ENCODE peak calls at places on chromosomes 1 and 21, in ten cellular contexts. One of them, this sample, is unnamed.

GRCh38 chr1:58975888-58976287 is 192.0 kb upstream of the JUN start:
- DNase-seq in activated T-helper 1 cell treated with anti-CD3 and anti-CD28 coated beads, Interleukin-2, amount 50 U/mL, for 16 hours: no peak
- DNase-seq in stimulated activated CD4-positive, alpha-beta T cell treated with anti-CD3 and anti-CD28 coated beads, Interleukin-1b, Interleukin-23, amount 100 ng/mL, for 4 hours: no peak
- DNase-seq in fibroblast of pulmonary artery: peak
- DNase-seq in GM03348: no peak
- DNase-seq in KG1: no peak
- DNase-seq in NT2/D1: no peak
- DNase-seq in cortex of kidney: no peak
- DNase-seq in NCI-H1436: no peak
- DNase-seq in heart left ventricle: no peak
- DNase-seq in this sample: no peak

GRCh38 chr21:18529253-18529652 is 125.7 kb upstream of the TMPRSS15 start:
- DNase-seq in GM03348: no peak
- DNase-seq in fibroblast of pulmonary artery: peak
- DNase-seq in activated T-helper 1 cell treated with anti-CD3 and anti-CD28 coated beads, Interleukin-2, amount 50 U/mL, for 16 hours: no peak
- DNase-seq in stimulated activated CD4-positive, alpha-beta T cell treated with anti-CD3 and anti-CD28 coated beads, Interleukin-1b, Interleukin-23, amount 100 ng/mL, for 4 hours: no peak
- DNase-seq in cortex of kidney: no peak
- DNase-seq in NCI-H1436: no peak
- DNase-seq in heart left ventricle: no peak
- DNase-seq in KG1: no peak
- DNase-seq in NT2/D1: no peak
- DNase-seq in this sample: no peak

GRCh38 chr21:46660505-46660904 is 25.0 kb downstream of the PRMT2 start:
- DNase-seq in fibroblast of pulmonary artery: no peak
- DNase-seq in KG1: no peak
- DNase-seq in stimulated activated CD4-positive, alpha-beta T cell treated with anti-CD3 and anti-CD28 coated beads, Interleukin-1b, Interleukin-23, amount 100 ng/mL, for 4 hours: no peak
- DNase-seq in GM03348: no peak
- DNase-seq in heart left ventricle: no peak
- DNase-seq in cortex of kidney: no peak
- DNase-seq in activated T-helper 1 cell treated with anti-CD3 and anti-CD28 coated beads, Interleukin-2, amount 50 U/mL, for 16 hours: no peak
- DNase-seq in NT2/D1: no peak
- DNase-seq in NCI-H1436: no peak
- DNase-seq in this sample: peak

GRCh38 chr1:17194133-17194475 is 10.8 kb upstream of the PADI1 start:
- DNase-seq in GM03348: no peak
- DNase-seq in heart left ventricle: no peak
- DNase-seq in NCI-H1436: no peak
- DNase-seq in cortex of kidney: no peak
- DNase-seq in fibroblast of pulmonary artery: no peak
- DNase-seq in KG1: no peak
- DNase-seq in activated T-helper 1 cell treated with anti-CD3 and anti-CD28 coated beads, Interleukin-2, amount 50 U/mL, for 16 hours: no peak
- DNase-seq in NT2/D1: no peak
- DNase-seq in stimulated activated CD4-positive, alpha-beta T cell treated with anti-CD3 and anti-CD28 coated beads, Interleukin-1b, Interleukin-23, amount 100 ng/mL, for 4 hours: no peak
- DNase-seq in this sample: no peak

GRCh38 chr1:231310391-231310934 is 27.2 kb downstream of the EXOC8 start:
- DNase-seq in NCI-H1436: no peak
- DNase-seq in GM03348: no peak
- DNase-seq in stimulated activated CD4-positive, alpha-beta T cell treated with anti-CD3 and anti-CD28 coated beads, Interleukin-1b, Interleukin-23, amount 100 ng/mL, for 4 hours: no peak
- DNase-seq in cortex of kidney: no peak
- DNase-seq in heart left ventricle: no peak
- DNase-seq in KG1: no peak
- DNase-seq in activated T-helper 1 cell treated with anti-CD3 and anti-CD28 coated beads, Interleukin-2, amount 50 U/mL, for 16 hours: no peak
- DNase-seq in fibroblast of pulmonary artery: no peak
- DNase-seq in NT2/D1: no peak
- DNase-seq in this sample: no peak

GRCh38 chr1:153984125-153984899 is 1.8 kb downstream of the RAB13 start:
- DNase-seq in cortex of kidney: no peak
- DNase-seq in NCI-H1436: no peak
- DNase-seq in NT2/D1: no peak
- DNase-seq in KG1: no peak
- DNase-seq in GM03348: no peak
- DNase-seq in stimulated activated CD4-positive, alpha-beta T cell treated with anti-CD3 and anti-CD28 coated beads, Interleukin-1b, Interleukin-23, amount 100 ng/mL, for 4 hours: no peak
- DNase-seq in fibroblast of pulmonary artery: peak
- DNase-seq in heart left ventricle: no peak
- DNase-seq in activated T-helper 1 cell treated with anti-CD3 and anti-CD28 coated beads, Interleukin-2, amount 50 U/mL, for 16 hours: no peak
- DNase-seq in this sample: no peak

GRCh38 chr1:198157847-198158765 is 1.3 kb downstream of the NEK7 start:
- DNase-seq in stimulated activated CD4-positive, alpha-beta T cell treated with anti-CD3 and anti-CD28 coated beads, Interleukin-1b, Interleukin-23, amount 100 ng/mL, for 4 hours: no peak
- DNase-seq in NCI-H1436: no peak
- DNase-seq in activated T-helper 1 cell treated with anti-CD3 and anti-CD28 coated beads, Interleukin-2, amount 50 U/mL, for 16 hours: no peak
- DNase-seq in fibroblast of pulmonary artery: peak
- DNase-seq in GM03348: no peak
- DNase-seq in NT2/D1: peak
- DNase-seq in KG1: peak
- DNase-seq in heart left ventricle: no peak
- DNase-seq in cortex of kidney: no peak
- DNase-seq in this sample: no peak

GRCh38 chr1:209800984-209801834 is 4.7 kb downstream of the IRF6 start:
- DNase-seq in fibroblast of pulmonary artery: peak
- DNase-seq in activated T-helper 1 cell treated with anti-CD3 and anti-CD28 coated beads, Interleukin-2, amount 50 U/mL, for 16 hours: no peak
- DNase-seq in GM03348: peak
- DNase-seq in KG1: no peak
- DNase-seq in heart left ventricle: no peak
- DNase-seq in NT2/D1: no peak
- DNase-seq in cortex of kidney: no peak
- DNase-seq in stimulated activated CD4-positive, alpha-beta T cell treated with anti-CD3 and anti-CD28 coated beads, Interleukin-1b, Interleukin-23, amount 100 ng/mL, for 4 hours: no peak
- DNase-seq in NCI-H1436: no peak
- DNase-seq in this sample: no peak

GRCh38 chr21:42236014-42236413 is 17.1 kb downstream of the ABCG1 start:
- DNase-seq in cortex of kidney: no peak
- DNase-seq in NT2/D1: no peak
- DNase-seq in GM03348: no peak
- DNase-seq in KG1: no peak
- DNase-seq in NCI-H1436: no peak
- DNase-seq in fibroblast of pulmonary artery: no peak
- DNase-seq in heart left ventricle: no peak
- DNase-seq in stimulated activated CD4-positive, alpha-beta T cell treated with anti-CD3 and anti-CD28 coated beads, Interleukin-1b, Interleukin-23, amount 100 ng/mL, for 4 hours: no peak
- DNase-seq in activated T-helper 1 cell treated with anti-CD3 and anti-CD28 coated beads, Interleukin-2, amount 50 U/mL, for 16 hours: no peak
- DNase-seq in this sample: no peak

GRCh38 chr1:38804062-38804886 is 55.3 kb downstream of the RRAGC start:
- DNase-seq in cortex of kidney: no peak
- DNase-seq in GM03348: peak
- DNase-seq in NCI-H1436: no peak
- DNase-seq in KG1: no peak
- DNase-seq in activated T-helper 1 cell treated with anti-CD3 and anti-CD28 coated beads, Interleukin-2, amount 50 U/mL, for 16 hours: no peak
- DNase-seq in fibroblast of pulmonary artery: no peak
- DNase-seq in stimulated activated CD4-positive, alpha-beta T cell treated with anti-CD3 and anti-CD28 coated beads, Interleukin-1b, Interleukin-23, amount 100 ng/mL, for 4 hours: no peak
- DNase-seq in heart left ventricle: no peak
- DNase-seq in NT2/D1: peak
- DNase-seq in this sample: no peak

GRCh38 chr1:68442822-68443556 is 6.8 kb downstream of the RPE65 start:
- DNase-seq in activated T-helper 1 cell treated with anti-CD3 and anti-CD28 coated beads, Interleukin-2, amount 50 U/mL, for 16 hours: no peak
- DNase-seq in GM03348: peak
- DNase-seq in NT2/D1: peak
- DNase-seq in cortex of kidney: no peak
- DNase-seq in fibroblast of pulmonary artery: peak
- DNase-seq in heart left ventricle: no peak
- DNase-seq in NCI-H1436: peak
- DNase-seq in KG1: peak
- DNase-seq in stimulated activated CD4-positive, alpha-beta T cell treated with anti-CD3 and anti-CD28 coated beads, Interleukin-1b, Interleukin-23, amount 100 ng/mL, for 4 hours: no peak
- DNase-seq in this sample: no peak

GRCh38 chr1:245084551-245084950 is 70.2 kb upstream of the KIF26B start:
- DNase-seq in stimulated activated CD4-positive, alpha-beta T cell treated with anti-CD3 and anti-CD28 coated beads, Interleukin-1b, Interleukin-23, amount 100 ng/mL, for 4 hours: no peak
- DNase-seq in NT2/D1: no peak
- DNase-seq in activated T-helper 1 cell treated with anti-CD3 and anti-CD28 coated beads, Interleukin-2, amount 50 U/mL, for 16 hours: no peak
- DNase-seq in NCI-H1436: no peak
- DNase-seq in GM03348: no peak
- DNase-seq in KG1: no peak
- DNase-seq in cortex of kidney: no peak
- DNase-seq in heart left ventricle: no peak
- DNase-seq in fibroblast of pulmonary artery: no peak
- DNase-seq in this sample: no peak

GRCh38 chr1:53559854-53560571 is 100.8 kb downstream of the DMRTB1 start:
- DNase-seq in cortex of kidney: no peak
- DNase-seq in GM03348: no peak
- DNase-seq in activated T-helper 1 cell treated with anti-CD3 and anti-CD28 coated beads, Interleukin-2, amount 50 U/mL, for 16 hours: no peak
- DNase-seq in NT2/D1: no peak
- DNase-seq in NCI-H1436: no peak
- DNase-seq in stimulated activated CD4-positive, alpha-beta T cell treated with anti-CD3 and anti-CD28 coated beads, Interleukin-1b, Interleukin-23, amount 100 ng/mL, for 4 hours: no peak
- DNase-seq in heart left ventricle: peak
- DNase-seq in fibroblast of pulmonary artery: no peak
- DNase-seq in KG1: no peak
- DNase-seq in this sample: no peak

GRCh38 chr1:244451951-244452795 is 464 bp upstream of the ADSS2 start:
- DNase-seq in NCI-H1436: peak
- DNase-seq in GM03348: peak
- DNase-seq in cortex of kidney: peak
- DNase-seq in KG1: peak
- DNase-seq in NT2/D1: peak
- DNase-seq in activated T-helper 1 cell treated with anti-CD3 and anti-CD28 coated beads, Interleukin-2, amount 50 U/mL, for 16 hours: peak
- DNase-seq in fibroblast of pulmonary artery: peak
- DNase-seq in stimulated activated CD4-positive, alpha-beta T cell treated with anti-CD3 and anti-CD28 coated beads, Interleukin-1b, Interleukin-23, amount 100 ng/mL, for 4 hours: peak
- DNase-seq in heart left ventricle: peak
- DNase-seq in this sample: peak

GRCh38 chr21:17848228-17848627 is 29.1 kb upstream of the C21orf91 start:
- DNase-seq in activated T-helper 1 cell treated with anti-CD3 and anti-CD28 coated beads, Interleukin-2, amount 50 U/mL, for 16 hours: no peak
- DNase-seq in GM03348: peak
- DNase-seq in fibroblast of pulmonary artery: peak
- DNase-seq in NT2/D1: no peak
- DNase-seq in NCI-H1436: no peak
- DNase-seq in KG1: no peak
- DNase-seq in stimulated activated CD4-positive, alpha-beta T cell treated with anti-CD3 and anti-CD28 coated beads, Interleukin-1b, Interleukin-23, amount 100 ng/mL, for 4 hours: no peak
- DNase-seq in heart left ventricle: peak
- DNase-seq in cortex of kidney: no peak
- DNase-seq in this sample: no peak

GRCh38 chr1:84571150-84571535 is 3.1 kb downstream of the CTBS start:
- DNase-seq in NCI-H1436: no peak
- DNase-seq in cortex of kidney: no peak
- DNase-seq in GM03348: no peak
- DNase-seq in heart left ventricle: no peak
- DNase-seq in stimulated activated CD4-positive, alpha-beta T cell treated with anti-CD3 and anti-CD28 coated beads, Interleukin-1b, Interleukin-23, amount 100 ng/mL, for 4 hours: no peak
- DNase-seq in activated T-helper 1 cell treated with anti-CD3 and anti-CD28 coated beads, Interleukin-2, amount 50 U/mL, for 16 hours: no peak
- DNase-seq in NT2/D1: no peak
- DNase-seq in fibroblast of pulmonary artery: peak
- DNase-seq in KG1: no peak
- DNase-seq in this sample: no peak

GRCh38 chr1:198155253-198155652 is 1.5 kb upstream of the NEK7 start:
- DNase-seq in heart left ventricle: no peak
- DNase-seq in NT2/D1: no peak
- DNase-seq in cortex of kidney: no peak
- DNase-seq in KG1: no peak
- DNase-seq in stimulated activated CD4-positive, alpha-beta T cell treated with anti-CD3 and anti-CD28 coated beads, Interleukin-1b, Interleukin-23, amount 100 ng/mL, for 4 hours: no peak
- DNase-seq in GM03348: peak
- DNase-seq in NCI-H1436: no peak
- DNase-seq in fibroblast of pulmonary artery: peak
- DNase-seq in activated T-helper 1 cell treated with anti-CD3 and anti-CD28 coated beads, Interleukin-2, amount 50 U/mL, for 16 hours: no peak
- DNase-seq in this sample: no peak

GRCh38 chr21:44427241-44428120 is 27.8 kb upstream of the LRRC3 start:
- DNase-seq in KG1: no peak
- DNase-seq in stimulated activated CD4-positive, alpha-beta T cell treated with anti-CD3 and anti-CD28 coated beads, Interleukin-1b, Interleukin-23, amount 100 ng/mL, for 4 hours: no peak
- DNase-seq in GM03348: no peak
- DNase-seq in heart left ventricle: peak
- DNase-seq in activated T-helper 1 cell treated with anti-CD3 and anti-CD28 coated beads, Interleukin-2, amount 50 U/mL, for 16 hours: no peak
- DNase-seq in NT2/D1: no peak
- DNase-seq in fibroblast of pulmonary artery: no peak
- DNase-seq in cortex of kidney: no peak
- DNase-seq in NCI-H1436: no peak
- DNase-seq in this sample: no peak

GRCh38 chr21:26834181-26834945 is 10.8 kb downstream of the ADAMTS1 start:
- DNase-seq in GM03348: peak
- DNase-seq in fibroblast of pulmonary artery: peak
- DNase-seq in activated T-helper 1 cell treated with anti-CD3 and anti-CD28 coated beads, Interleukin-2, amount 50 U/mL, for 16 hours: no peak
- DNase-seq in heart left ventricle: no peak
- DNase-seq in NT2/D1: no peak
- DNase-seq in KG1: no peak
- DNase-seq in stimulated activated CD4-positive, alpha-beta T cell treated with anti-CD3 and anti-CD28 coated beads, Interleukin-1b, Interleukin-23, amount 100 ng/mL, for 4 hours: no peak
- DNase-seq in cortex of kidney: no peak
- DNase-seq in NCI-H1436: no peak
- DNase-seq in this sample: no peak

GRCh38 chr1:59500970-59501742 is 204.3 kb downstream of the FGGY start:
- DNase-seq in GM03348: no peak
- DNase-seq in stimulated activated CD4-positive, alpha-beta T cell treated with anti-CD3 and anti-CD28 coated beads, Interleukin-1b, Interleukin-23, amount 100 ng/mL, for 4 hours: no peak
- DNase-seq in heart left ventricle: no peak
- DNase-seq in NT2/D1: no peak
- DNase-seq in cortex of kidney: no peak
- DNase-seq in activated T-helper 1 cell treated with anti-CD3 and anti-CD28 coated beads, Interleukin-2, amount 50 U/mL, for 16 hours: no peak
- DNase-seq in NCI-H1436: no peak
- DNase-seq in fibroblast of pulmonary artery: peak
- DNase-seq in KG1: no peak
- DNase-seq in this sample: no peak

GRCh38 chr1:42750041-42750440 is 10.0 kb upstream of the CLDN19 start:
- DNase-seq in stimulated activated CD4-positive, alpha-beta T cell treated with anti-CD3 and anti-CD28 coated beads, Interleukin-1b, Interleukin-23, amount 100 ng/mL, for 4 hours: no peak
- DNase-seq in NCI-H1436: no peak
- DNase-seq in heart left ventricle: no peak
- DNase-seq in NT2/D1: no peak
- DNase-seq in GM03348: no peak
- DNase-seq in cortex of kidney: no peak
- DNase-seq in KG1: no peak
- DNase-seq in fibroblast of pulmonary artery: no peak
- DNase-seq in activated T-helper 1 cell treated with anti-CD3 and anti-CD28 coated beads, Interleukin-2, amount 50 U/mL, for 16 hours: no peak
- DNase-seq in this sample: no peak

GRCh38 chr1:246267896-246268295 is 239.2 kb downstream of the SMYD3 start:
- DNase-seq in cortex of kidney: no peak
- DNase-seq in NT2/D1: peak
- DNase-seq in fibroblast of pulmonary artery: no peak
- DNase-seq in KG1: no peak
- DNase-seq in activated T-helper 1 cell treated with anti-CD3 and anti-CD28 coated beads, Interleukin-2, amount 50 U/mL, for 16 hours: no peak
- DNase-seq in NCI-H1436: no peak
- DNase-seq in GM03348: no peak
- DNase-seq in heart left ventricle: no peak
- DNase-seq in stimulated activated CD4-positive, alpha-beta T cell treated with anti-CD3 and anti-CD28 coated beads, Interleukin-1b, Interleukin-23, amount 100 ng/mL, for 4 hours: no peak
- DNase-seq in this sample: no peak

GRCh38 chr1:22971161-22972062 is 1.3 kb downstream of the LACTBL1 start:
- DNase-seq in stimulated activated CD4-positive, alpha-beta T cell treated with anti-CD3 and anti-CD28 coated beads, Interleukin-1b, Interleukin-23, amount 100 ng/mL, for 4 hours: no peak
- DNase-seq in cortex of kidney: no peak
- DNase-seq in NT2/D1: no peak
- DNase-seq in fibroblast of pulmonary artery: peak
- DNase-seq in NCI-H1436: no peak
- DNase-seq in activated T-helper 1 cell treated with anti-CD3 and anti-CD28 coated beads, Interleukin-2, amount 50 U/mL, for 16 hours: no peak
- DNase-seq in heart left ventricle: no peak
- DNase-seq in KG1: no peak
- DNase-seq in GM03348: no peak
- DNase-seq in this sample: no peak

GRCh38 chr1:152111515-152111968 is 3.7 kb downstream of the TCHH start:
- DNase-seq in KG1: peak
- DNase-seq in heart left ventricle: no peak
- DNase-seq in activated T-helper 1 cell treated with anti-CD3 and anti-CD28 coated beads, Interleukin-2, amount 50 U/mL, for 16 hours: no peak
- DNase-seq in NT2/D1: peak
- DNase-seq in cortex of kidney: no peak
- DNase-seq in fibroblast of pulmonary artery: peak
- DNase-seq in stimulated activated CD4-positive, alpha-beta T cell treated with anti-CD3 and anti-CD28 coated beads, Interleukin-1b, Interleukin-23, amount 100 ng/mL, for 4 hours: no peak
- DNase-seq in NCI-H1436: peak
- DNase-seq in GM03348: peak
- DNase-seq in this sample: no peak

GRCh38 chr1:233357595-233358446 is 30.3 kb downstream of the MAP3K21 start:
- DNase-seq in NCI-H1436: no peak
- DNase-seq in activated T-helper 1 cell treated with anti-CD3 and anti-CD28 coated beads, Interleukin-2, amount 50 U/mL, for 16 hours: no peak
- DNase-seq in stimulated activated CD4-positive, alpha-beta T cell treated with anti-CD3 and anti-CD28 coated beads, Interleukin-1b, Interleukin-23, amount 100 ng/mL, for 4 hours: no peak
- DNase-seq in heart left ventricle: no peak
- DNase-seq in NT2/D1: no peak
- DNase-seq in fibroblast of pulmonary artery: no peak
- DNase-seq in KG1: no peak
- DNase-seq in cortex of kidney: no peak
- DNase-seq in GM03348: no peak
- DNase-seq in this sample: no peak

GRCh38 chr21:38492002-38492401 is 6.3 kb downstream of the ERG start:
- DNase-seq in stimulated activated CD4-positive, alpha-beta T cell treated with anti-CD3 and anti-CD28 coated beads, Interleukin-1b, Interleukin-23, amount 100 ng/mL, for 4 hours: no peak
- DNase-seq in NCI-H1436: no peak
- DNase-seq in NT2/D1: no peak
- DNase-seq in GM03348: no peak
- DNase-seq in KG1: no peak
- DNase-seq in cortex of kidney: no peak
- DNase-seq in heart left ventricle: no peak
- DNase-seq in fibroblast of pulmonary artery: no peak
- DNase-seq in activated T-helper 1 cell treated with anti-CD3 and anti-CD28 coated beads, Interleukin-2, amount 50 U/mL, for 16 hours: no peak
- DNase-seq in this sample: no peak

GRCh38 chr1:150476754-150477153 is 10.5 kb upstream of the TARS2 start:
- DNase-seq in NCI-H1436: no peak
- DNase-seq in heart left ventricle: no peak
- DNase-seq in stimulated activated CD4-positive, alpha-beta T cell treated with anti-CD3 and anti-CD28 coated beads, Interleukin-1b, Interleukin-23, amount 100 ng/mL, for 4 hours: no peak
- DNase-seq in NT2/D1: no peak
- DNase-seq in cortex of kidney: no peak
- DNase-seq in activated T-helper 1 cell treated with anti-CD3 and anti-CD28 coated beads, Interleukin-2, amount 50 U/mL, for 16 hours: no peak
- DNase-seq in GM03348: no peak
- DNase-seq in fibroblast of pulmonary artery: no peak
- DNase-seq in KG1: no peak
- DNase-seq in this sample: no peak

GRCh38 chr21:38468989-38469388 is 29.3 kb downstream of the ERG start:
- DNase-seq in activated T-helper 1 cell treated with anti-CD3 and anti-CD28 coated beads, Interleukin-2, amount 50 U/mL, for 16 hours: no peak
- DNase-seq in stimulated activated CD4-positive, alpha-beta T cell treated with anti-CD3 and anti-CD28 coated beads, Interleukin-1b, Interleukin-23, amount 100 ng/mL, for 4 hours: no peak
- DNase-seq in fibroblast of pulmonary artery: no peak
- DNase-seq in heart left ventricle: no peak
- DNase-seq in GM03348: peak
- DNase-seq in KG1: no peak
- DNase-seq in cortex of kidney: no peak
- DNase-seq in NCI-H1436: no peak
- DNase-seq in NT2/D1: no peak
- DNase-seq in this sample: no peak

This sample was measured in CD8-positive, alpha-beta memory T cell.